ENCODE peak calls at places on chromosomes 16 and 17, in eight cellular contexts. G, J, S, V, W, L, U and N are unnamed samples. For H3K79me2, the result is how much of the 10 kb centered on the place peaks cover.

GRCh38 chr16:22386976-22387375 is 12.6 kb upstream of the CDR2 start:
- DNase-seq in G (no peak), J (no peak), S (peak), V (peak), W (no peak), L (no peak), U (no peak), N (no peak)

GRCh38 chr17:47776330-47777197 is 43.5 kb downstream of the TBX21 start:
- DNase-seq in G (peak), J (peak), S (peak), V (peak), W (peak), L (peak), U (peak), N (peak)

GRCh38 chr16:89764711-89765201 is 43.4 kb downstream of the ZNF276 start:
- DNase-seq in G (no peak), J (peak), S (no peak), V (no peak), W (no peak), L (no peak), U (peak), N (no peak)

GRCh38 chr16:67404740-67405226 is 11.5 kb upstream of the TPPP3 start:
- DNase-seq in G (no peak), J (no peak), S (no peak), V (peak), W (peak), L (no peak), U (no peak), N (no peak)

GRCh38 chr17:2965621-2966275 is 97.7 kb downstream of the OR1D5 start:
- DNase-seq in G (peak), J (no peak), S (peak), V (peak), W (peak), L (no peak), U (no peak), N (no peak)

GRCh38 chr17:49409066-49409465 is 5.6 kb downstream of the PHB1 start:
- DNase-seq in G (no peak), J (no peak), S (no peak), V (no peak), W (no peak), L (no peak), U (no peak), N (no peak)

GRCh38 chr16:50744911-50745310 is 3.0 kb downstream of the CYLD start:
- DNase-seq in G (no peak), J (no peak), S (peak), V (peak), W (no peak), L (no peak), U (no peak), N (no peak)

GRCh38 chr16:4934591-4934990 is 2.4 kb downstream of the PPL start:
- DNase-seq in G (no peak), J (no peak), S (no peak), V (no peak), W (no peak), L (no peak), U (no peak), N (no peak)

GRCh38 chr17:21089145-21089544 is 37.6 kb upstream of the DHRS7B start:
- DNase-seq in G (no peak), J (no peak), S (peak), V (peak), W (no peak), L (no peak), U (no peak), N (no peak)

GRCh38 chr17:58875261-58875660 is 119.6 kb downstream of the PPM1E start:
- DNase-seq in G (no peak), J (no peak), S (no peak), V (no peak), W (no peak), L (no peak), U (no peak), N (no peak)

GRCh38 chr16:75109732-75110243 is 6.8 kb downstream of the LDHD start:
- DNase-seq in G (no peak), J (peak), S (no peak), V (peak), W (no peak), L (no peak), U (no peak), N (no peak)

GRCh38 chr17:57106107-57106835 is 21.2 kb downstream of the AKAP1 start:
- DNase-seq in G (peak), J (no peak), S (no peak), V (peak), W (peak), L (peak), U (no peak), N (peak)

GRCh38 chr16:84829168-84829965 is 9.6 kb downstream of the CRISPLD2 start:
- DNase-seq in G (no peak), J (no peak), S (peak), V (no peak), W (no peak), L (peak), U (no peak), N (no peak)

GRCh38 chr16:17277981-17278381 is 192.8 kb downstream of the XYLT1 start:
- DNase-seq in G (no peak), J (peak), S (peak), V (no peak), W (peak), L (peak), U (no peak), N (peak)

GRCh38 chr16:85415196-85415988 is 197.7 kb upstream of the GSE1 start:
- DNase-seq in G (peak), J (no peak), S (no peak), V (no peak), W (no peak), L (no peak), U (no peak), N (no peak)

GRCh38 chr17:72390675-72391501 is 270.1 kb downstream of the SOX9 start:
- DNase-seq in G (no peak), J (no peak), S (peak), V (peak), W (no peak), L (no peak), U (no peak), N (no peak)

GRCh38 chr16:75095637-75096036 is 20.9 kb downstream of the LDHD start:
- DNase-seq in G (no peak), J (no peak), S (no peak), V (no peak), W (no peak), L (no peak), U (no peak), N (no peak)

GRCh38 chr17:69558796-69559195 is 144.3 kb downstream of the MAP2K6 start:
- DNase-seq in G (no peak), J (no peak), S (no peak), V (peak), W (no peak), L (no peak), U (no peak), N (no peak)

GRCh38 chr16:67537636-67538591 is 9.3 kb downstream of the RIPOR1 start:
- DNase-seq in G (peak), J (peak), S (peak), V (no peak), W (no peak), L (peak), U (peak), N (peak)

GRCh38 chr17:76408037-76408849 is 23.8 kb downstream of the SPHK1 start:
- DNase-seq in G (peak), J (peak), S (peak), V (peak), W (peak), L (peak), U (peak), N (peak)

GRCh38 chr17:65436871-65437270 is 124.6 kb downstream of the AXIN2 start:
- DNase-seq in G (no peak), J (no peak), S (no peak), V (no peak), W (no peak), L (no peak), U (no peak), N (no peak)

GRCh38 chr17:67506966-67507365 is 129.9 kb downstream of the PITPNC1 start:
- DNase-seq in G (no peak), J (no peak), S (peak), V (peak), W (no peak), L (no peak), U (no peak), N (no peak)

GRCh38 chr16:72990003-72990521 is 57.9 kb downstream of the ZFHX3 start:
- DNase-seq in G (no peak), J (no peak), S (peak), V (peak), W (peak), L (peak), U (no peak), N (peak)

GRCh38 chr16:832652-833336 is 32.3 kb upstream of the GNG13 start:
- DNase-seq in G (no peak), J (no peak), S (no peak), V (no peak), W (no peak), L (no peak), U (no peak), N (no peak)

GRCh38 chr16:26645629-26646028 is 421.1 kb upstream of the C16orf82 start:
- DNase-seq in G (peak), J (peak), S (peak), V (no peak), W (no peak), L (peak), U (no peak), N (peak)

GRCh38 chr17:28950017-28950751 is 1.1 kb downstream of the PHF12 start:
- DNase-seq in G (peak), J (peak), S (peak), V (peak), W (no peak), L (peak), U (peak), N (peak)

DNA sequence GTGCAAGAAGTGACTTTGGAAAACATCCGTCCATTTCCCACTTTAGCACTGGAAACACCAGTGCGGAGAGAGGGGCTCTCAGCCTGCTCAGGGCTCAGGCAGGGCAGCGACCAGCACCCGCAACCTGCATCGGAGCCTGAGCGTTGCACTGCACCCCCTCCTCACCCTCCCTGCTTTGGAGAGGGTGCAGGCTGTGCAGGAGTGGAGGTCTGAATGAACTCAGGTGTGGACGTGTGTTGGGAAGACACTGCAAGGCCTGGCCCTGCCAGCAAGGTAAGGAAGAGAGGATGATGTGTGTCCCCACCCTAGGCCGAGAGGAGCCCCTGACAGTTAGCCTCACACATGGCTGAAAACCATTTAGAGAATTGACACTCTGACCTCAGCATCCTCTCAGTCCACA is 81.8 kb downstream of the NT5M start:
- DNase-seq in G (no peak), J (no peak), S (no peak), V (no peak), W (no peak), L (no peak), U (no peak), N (no peak)
- H3K79me2 ChIP-seq in G (under half), J (under half), S (under half), V (under half), W (under half), L (under half), U (under half), N (under half)

GRCh38 chr16:19689342-19689741 is 28.7 kb downstream of the KNOP1 start:
- DNase-seq in G (no peak), J (no peak), S (no peak), V (no peak), W (no peak), L (no peak), U (no peak), N (no peak)

GRCh38 chr16:19694989-19695388 is 23.0 kb downstream of the KNOP1 start:
- DNase-seq in G (no peak), J (no peak), S (peak), V (no peak), W (no peak), L (no peak), U (no peak), N (peak)

GRCh38 chr16:19688396-19689024 is 29.5 kb downstream of the KNOP1 start:
- DNase-seq in G (no peak), J (no peak), S (no peak), V (no peak), W (no peak), L (no peak), U (no peak), N (no peak)

GRCh38 chr16:19690196-19690595 is 27.8 kb downstream of the KNOP1 start:
- DNase-seq in G (no peak), J (no peak), S (no peak), V (no peak), W (no peak), L (no peak), U (no peak), N (no peak)

DNA sequence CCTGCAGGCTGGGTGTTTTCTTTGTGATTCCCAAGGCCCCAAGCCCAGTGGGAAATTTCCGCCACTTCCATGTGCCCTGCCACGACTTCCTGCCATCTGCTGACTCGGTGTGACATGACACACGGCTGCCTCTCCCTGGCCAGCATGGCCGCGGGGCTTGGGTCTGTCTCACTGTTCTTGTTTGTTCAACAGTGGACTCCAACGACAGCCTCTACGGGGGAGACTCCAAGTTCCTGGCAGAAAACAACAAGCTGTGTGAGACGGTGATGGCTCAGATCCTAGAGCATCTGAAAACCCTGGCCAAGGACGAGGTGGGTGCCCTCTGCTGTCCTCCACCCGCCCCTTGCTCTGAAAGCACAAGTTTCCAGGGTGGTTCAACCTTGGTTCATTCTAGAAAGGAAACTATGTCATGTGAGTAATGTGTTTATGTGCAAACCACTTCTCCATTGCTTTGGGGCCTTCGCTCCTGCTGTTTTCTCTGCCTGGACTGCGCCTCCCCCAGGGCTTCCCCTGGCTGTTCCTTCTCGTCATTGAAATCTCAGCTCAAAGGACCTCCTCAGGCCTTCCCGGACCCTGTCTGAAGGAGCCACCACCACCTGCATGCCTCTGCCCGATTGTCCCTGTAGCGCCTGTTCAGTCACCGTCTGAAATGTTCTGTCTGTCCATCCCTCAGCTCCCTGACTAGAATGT is 26.7 kb downstream of the KNOP1 start:
- DNase-seq in G (no peak), J (no peak), S (peak), V (peak), W (no peak), L (no peak), U (no peak), N (no peak)
- TF ChIP-seq EZH2phosphoT487 in G (no peak), J (no peak), S (no peak), V (no peak), W (no peak), L (no peak), U (no peak), N (no peak)

GRCh38 chr17:75152971-75153853 is 1.1 kb downstream of the JPT1 start:
- DNase-seq in G (peak), J (peak), S (peak), V (peak), W (no peak), L (peak), U (no peak), N (peak)
- H3K79me2 ChIP-seq in G (half or more), J (half or more), S (half or more), V (half or more), W (half or more), L (half or more), U (half or more), N (half or more)

GRCh38 chr17:36703860-36704266 is 102.5 kb downstream of the MRM1 start:
- DNase-seq in G (peak), J (peak), S (peak), V (peak), W (no peak), L (peak), U (peak), N (peak)
- TF ChIP-seq EZH2phosphoT487 in G (no peak), J (no peak), S (no peak), V (no peak), W (no peak), L (no peak), U (no peak), N (no peak)

DNA sequence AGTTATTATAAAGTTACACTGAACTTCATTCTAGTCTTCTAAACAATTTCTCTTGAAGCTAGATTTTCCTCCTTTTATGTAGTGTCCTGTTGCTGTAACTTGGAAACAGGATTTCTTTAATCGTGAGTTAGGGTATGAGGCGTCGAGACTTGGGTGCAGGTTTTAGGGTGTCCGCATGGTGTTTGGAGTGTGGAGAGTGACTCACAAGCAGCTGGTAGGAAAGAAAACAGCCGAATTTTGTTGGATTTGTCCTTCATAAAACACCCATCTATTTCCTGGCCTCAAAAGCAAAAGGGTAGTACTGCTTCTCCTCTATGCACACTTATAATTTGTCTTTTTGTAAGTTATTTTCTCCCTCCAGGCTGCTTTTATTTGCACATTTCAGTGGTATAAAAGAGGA is 1.6 kb downstream of the RPTOR start:
- DNase-seq in G (no peak), J (no peak), S (peak), V (peak), W (no peak), L (no peak), U (no peak), N (no peak)
- H3K79me2 ChIP-seq in G (half or more), J (half or more), S (half or more), V (half or more), W (half or more), L (half or more), U (half or more), N (half or more)

DNA sequence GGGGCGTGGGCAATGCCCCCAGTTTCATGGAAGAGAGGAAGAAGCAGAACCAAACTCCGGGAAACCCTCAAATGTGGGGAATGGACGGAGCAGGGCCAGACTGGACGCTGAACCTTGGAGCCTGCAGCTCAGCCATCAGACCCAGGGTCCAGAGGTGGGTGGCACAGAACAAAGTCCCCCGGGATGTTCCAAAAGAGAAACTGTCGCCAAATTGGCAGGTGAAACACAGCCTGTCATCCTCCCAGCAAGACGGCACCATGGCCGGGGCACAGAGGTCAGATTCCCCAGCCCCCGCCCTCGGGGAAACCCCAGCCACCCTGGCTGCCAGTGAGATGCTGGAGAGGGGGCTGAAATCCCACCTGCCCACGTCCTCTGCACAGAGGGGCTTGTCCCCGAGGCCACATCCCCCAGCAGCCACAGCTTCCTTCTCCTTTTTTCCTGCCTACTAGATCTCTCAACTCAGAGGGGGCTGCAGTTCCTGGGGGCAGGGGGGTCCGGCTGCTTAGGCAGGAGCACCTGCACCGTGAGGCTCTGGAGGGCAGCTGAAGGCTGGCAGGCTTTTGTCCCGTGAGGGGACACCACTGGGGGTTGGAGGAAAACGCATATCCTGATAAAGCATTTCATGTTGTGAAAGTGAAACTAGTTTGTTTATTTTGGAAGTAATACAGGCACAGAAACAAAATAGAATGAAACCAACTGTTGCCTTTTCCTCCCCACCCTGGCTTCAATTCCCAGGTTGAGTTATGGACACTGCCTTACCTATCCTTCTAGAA is 1.2 kb upstream of the SECTM1 start:
- DNase-seq in G (no peak), J (peak), S (peak), V (peak), W (no peak), L (no peak), U (peak), N (no peak)
- TF ChIP-seq EZH2phosphoT487 in G (no peak), J (no peak), S (no peak), V (no peak), W (no peak), L (no peak), U (no peak), N (no peak)